ENCODE peak calls at places on chromosomes 7 and 10, in seven cellular contexts. N, Q, Z, F, I, K and O are unnamed samples.

GRCh38 chr7:17230099-17230807 is 68.2 kb upstream of the AHR start:
- DNase-seq in N (no peak), Q (no peak), Z (no peak), F (no peak), I (no peak), K (no peak), O (no peak)

GRCh38 chr10:33715303-33715702 is 380.8 kb upstream of the NRP1 start:
- DNase-seq in N (no peak), Q (no peak), Z (no peak), F (no peak), I (no peak), K (no peak), O (no peak)

GRCh38 chr7:139043823-139044812 is 8.3 kb upstream of the ZC3HAV1L start:
- DNase-seq in N (no peak), Q (no peak), Z (peak; percentile 70), F (peak; percentile 46), I (no peak), K (no peak), O (no peak)

GRCh38 chr10:84590794-84591193 is 262.4 kb downstream of the CCSER2 start:
- DNase-seq in N (no peak), Q (no peak), Z (no peak), F (peak; percentile 20), I (no peak), K (no peak), O (no peak)

GRCh38 chr7:1290262-1291039 is 57.8 kb downstream of the UNCX start:
- DNase-seq in N (peak; percentile 55), Q (no peak), Z (peak; percentile 18), F (no peak), I (no peak), K (no peak), O (peak; percentile 68)

GRCh38 chr7:31443457-31443856 is 70.4 kb upstream of the ITPRID1 start:
- DNase-seq in N (peak; percentile 79), Q (peak; percentile 24), Z (no peak), F (peak; percentile 73), I (peak; percentile 39), K (peak; percentile 35), O (peak; percentile 11)

GRCh38 chr10:29435809-29436501 is 147.1 kb downstream of the LYZL1 start:
- DNase-seq in N (no peak), Q (peak; percentile 53), Z (no peak), F (no peak), I (no peak), K (no peak), O (peak; percentile 50)

GRCh38 chr10:6409982-6410694 is 169.9 kb downstream of the PRKCQ start:
- DNase-seq in N (no peak), Q (peak; percentile 29), Z (no peak), F (no peak), I (no peak), K (no peak), O (peak; percentile 79)

GRCh38 chr7:70154521-70155180 is 556.4 kb downstream of the AUTS2 start:
- DNase-seq in N (no peak), Q (no peak), Z (no peak), F (peak; percentile 52), I (no peak), K (no peak), O (no peak)

GRCh38 chr10:72729528-72729927 is 37.6 kb downstream of the MCU start:
- DNase-seq in N (no peak), Q (no peak), Z (peak; percentile 24), F (no peak), I (no peak), K (no peak), O (no peak)

GRCh38 chr10:61110188-61110844 is 166.3 kb upstream of the RHOBTB1 start:
- DNase-seq in N (peak; percentile 92), Q (peak; percentile 15), Z (no peak), F (no peak), I (no peak), K (no peak), O (no peak)

GRCh38 chr7:100444311-100445278 is 8.3 kb upstream of the PPP1R35 start:
- DNase-seq in N (no peak), Q (peak; percentile 47), Z (no peak), F (no peak), I (no peak), K (no peak), O (peak; percentile 98)

GRCh38 chr7:41438919-41439882 is 263.7 kb downstream of the INHBA start:
- DNase-seq in N (no peak), Q (no peak), Z (no peak), F (no peak), I (no peak), K (no peak), O (peak; percentile 12)

GRCh38 chr7:47371317-47371716 is 210.6 kb downstream of the TNS3 start:
- DNase-seq in N (peak; percentile 5), Q (no peak), Z (no peak), F (no peak), I (no peak), K (no peak), O (no peak)

GRCh38 chr7:91557789-91558396 is 293.7 kb downstream of the FZD1 start:
- DNase-seq in N (peak; percentile 98), Q (peak; percentile 77), Z (no peak), F (no peak), I (peak; percentile 19), K (no peak), O (no peak)

GRCh38 chr7:131020759-131021219 is 286.8 kb upstream of the KLF14 start:
- DNase-seq in N (no peak), Q (no peak), Z (no peak), F (no peak), I (no peak), K (no peak), O (no peak)

GRCh38 chr7:111003883-111004282 is 87.0 kb upstream of the LRRN3 start:
- DNase-seq in N (no peak), Q (no peak), Z (no peak), F (no peak), I (no peak), K (no peak), O (no peak)

GRCh38 chr7:1301054-1301811 is 68.6 kb downstream of the UNCX start:
- DNase-seq in N (no peak), Q (no peak), Z (no peak), F (no peak), I (no peak), K (no peak), O (no peak)

GRCh38 chr7:16712916-16713315 is 40.6 kb upstream of the TSPAN13 start:
- DNase-seq in N (peak; percentile 62), Q (peak; percentile 57), Z (no peak), F (no peak), I (no peak), K (no peak), O (no peak)

GRCh38 chr7:89837515-89837914 is 316.8 kb upstream of the STEAP1 start:
- DNase-seq in N (peak; percentile 1), Q (no peak), Z (no peak), F (no peak), I (no peak), K (no peak), O (peak; percentile 65)

GRCh38 chr7:74277636-74278035 is 11.6 kb upstream of the CLIP2 start:
- DNase-seq in N (no peak), Q (no peak), Z (no peak), F (no peak), I (no peak), K (no peak), O (no peak)